ENCODE peak calls at places on chromosomes 3 and 15, in nine cellular contexts. U is astrocyte, P is fibroblast of lung, S is suprapubic skin, C is astrocyte of the spinal cord, G is neural progenitor cell, E is tibial artery, L is astrocyte of the cerebellum, M is left ventricle myocardium inferior. T is an unnamed sample.

GRCh38 chr3:72265250-72265649 is 480.3 kb upstream of the PROK2 start:
- DNase-seq in C (no peak), M (no peak), L (no peak), S (no peak), G (peak), U (no peak), P (peak), E (no peak), T (peak)

GRCh38 chr15:36053746-36054145 is 507.8 kb upstream of the DPH6 start:
- DNase-seq in E (no peak), G (no peak), U (no peak), S (no peak), L (no peak), M (no peak), P (no peak), C (no peak), T (no peak)

GRCh38 chr3:134527037-134527436 is 41.2 kb downstream of the CEP63 start:
- DNase-seq in S (no peak), U (no peak), P (no peak), G (peak), C (no peak), M (no peak), L (no peak), E (no peak), T (peak)

GRCh38 chr15:43105077-43105769 is 615 bp downstream of the UBR1 start:
- DNase-seq in C (no peak), L (no peak), E (no peak), M (no peak), G (peak), S (no peak), P (peak), U (no peak), T (peak)

GRCh38 chr15:89333959-89334509 is 590 bp downstream of the POLG start:
- DNase-seq in L (no peak), S (peak), P (peak), G (no peak), E (no peak), C (no peak), U (no peak), M (no peak), T (no peak)

GRCh38 chr15:56017511-56017910 is 24.1 kb upstream of the NEDD4 start:
- DNase-seq in L (no peak), S (no peak), G (no peak), C (no peak), M (no peak), E (no peak), P (no peak), U (no peak), T (no peak)

GRCh38 chr3:171813897-171814460 is 3.7 kb upstream of the PLD1 start:
- DNase-seq in E (no peak), P (peak), S (no peak), M (no peak), G (no peak), U (peak), C (no peak), L (no peak), T (no peak)

GRCh38 chr3:37922721-37923575 is 61.3 kb downstream of the CTDSPL start:
- DNase-seq in U (peak), M (peak), E (peak), P (peak), G (no peak), C (peak), S (no peak), L (no peak), T (no peak)

GRCh38 chr3:54520060-54520459 is 397.7 kb downstream of the CACNA2D3 start:
- DNase-seq in G (no peak), M (no peak), U (no peak), C (no peak), S (no peak), P (no peak), E (no peak), L (no peak), T (no peak)

GRCh38 chr15:92056875-92057274 is 203.4 kb downstream of the SLCO3A1 start:
- DNase-seq in S (no peak), U (no peak), L (no peak), G (no peak), C (no peak), P (no peak), E (no peak), M (no peak), T (no peak)

GRCh38 chr15:84981711-84982300 is at the start of gene PDE8A:
- DNase-seq in E (peak), S (peak), M (peak), G (peak), C (no peak), U (peak), L (no peak), P (peak), T (peak)

GRCh38 chr3:152056073-152056472 is 182.6 kb downstream of the SUCNR1 start:
- DNase-seq in L (no peak), S (no peak), E (no peak), G (no peak), P (no peak), C (no peak), M (no peak), U (no peak), T (no peak)

GRCh38 chr15:66389859-66390382 is 3.2 kb downstream of the MAP2K1 start:
- DNase-seq in P (peak), U (no peak), M (no peak), E (no peak), L (no peak), G (no peak), C (no peak), S (no peak), T (no peak)

GRCh38 chr3:44104043-44104442 is 137.6 kb upstream of the TOPAZ1 start:
- DNase-seq in U (no peak), P (no peak), E (no peak), S (no peak), L (no peak), M (no peak), G (no peak), C (peak), T (no peak)

GRCh38 chr3:182621435-182622240 is 171.7 kb upstream of the ATP11B start:
- DNase-seq in E (no peak), L (no peak), C (no peak), P (no peak), M (no peak), U (no peak), G (peak), S (no peak), T (no peak)

GRCh38 chr3:104360038-104360437 is 1006.7 kb upstream of the ALCAM start:
- DNase-seq in E (no peak), G (no peak), M (no peak), S (no peak), C (no peak), L (no peak), U (no peak), P (peak), T (no peak)

GRCh38 chr15:48447657-48448056 is 116.4 kb downstream of the DUT start:
- DNase-seq in E (no peak), U (peak), G (no peak), P (peak), M (no peak), S (no peak), C (peak), L (no peak), T (no peak)

GRCh38 chr15:59035157-59035556 is 47.7 kb downstream of the RNF111 start:
- DNase-seq in P (no peak), U (no peak), G (no peak), M (no peak), E (no peak), L (no peak), S (no peak), C (no peak), T (no peak)

GRCh38 chr15:88403461-88403860 is 63.7 kb downstream of the MRPL46 start:
- DNase-seq in C (no peak), L (no peak), U (no peak), S (no peak), E (no peak), G (no peak), P (no peak), M (no peak), T (peak)

GRCh38 chr3:41700155-41700554 is 261.7 kb downstream of the ULK4 start:
- DNase-seq in S (no peak), P (no peak), U (no peak), G (no peak), E (no peak), L (no peak), M (no peak), C (no peak), T (no peak)

GRCh38 chr3:177545964-177546363 is 348.7 kb upstream of the TBL1XR1 start:
- DNase-seq in P (no peak), S (no peak), C (no peak), L (no peak), M (no peak), U (no peak), E (no peak), G (no peak), T (no peak)

GRCh38 chr3:5071061-5071460 is 51.0 kb upstream of the ARL8B start:
- DNase-seq in P (peak), C (peak), S (no peak), M (no peak), L (peak), U (peak), E (no peak), G (no peak), T (no peak)

GRCh38 chr15:81573098-81573746 is 199.2 kb upstream of the TMC3 start:
- DNase-seq in U (no peak), M (no peak), G (no peak), S (no peak), P (no peak), L (no peak), C (no peak), E (no peak), T (no peak)

GRCh38 chr15:74259324-74259712 is 23.2 kb downstream of the CCDC33 start:
- DNase-seq in E (no peak), S (no peak), C (no peak), L (no peak), G (no peak), M (no peak), U (no peak), P (no peak), T (no peak)

GRCh38 chr3:190586631-190587000 is 72.7 kb downstream of the IL1RAP start:
- DNase-seq in L (no peak), M (no peak), E (no peak), U (peak), C (peak), G (no peak), P (peak), S (no peak), T (no peak)

GRCh38 chr3:30180305-30181275 is 425.8 kb upstream of the TGFBR2 start:
- DNase-seq in E (no peak), P (no peak), M (no peak), L (no peak), G (no peak), U (no peak), C (no peak), S (no peak), T (no peak)

GRCh38 chr3:194204036-194204792 is 68.3 kb downstream of the HES1 start:
- DNase-seq in L (no peak), U (no peak), G (peak), P (no peak), C (no peak), S (no peak), M (no peak), E (no peak), T (peak)

GRCh38 chr3:191985691-191986090 is 524.7 kb downstream of the PYDC2 start:
- DNase-seq in U (peak), M (no peak), P (peak), C (peak), G (no peak), L (no peak), S (no peak), E (no peak), T (no peak)

GRCh38 chr15:92625297-92625980 is 30.1 kb downstream of the FAM174B start:
- DNase-seq in S (no peak), C (peak), L (peak), P (peak), M (no peak), E (no peak), U (peak), G (no peak), T (no peak)

GRCh38 chr3:100042144-100042543 is 72.2 kb downstream of the FILIP1L start:
- DNase-seq in L (no peak), C (peak), U (peak), S (no peak), G (no peak), E (no peak), P (peak), M (no peak), T (no peak)

GRCh38 chr3:181720281-181720680 is 8.6 kb downstream of the SOX2 start:
- DNase-seq in E (no peak), U (peak), L (no peak), C (peak), S (no peak), P (peak), M (no peak), G (no peak), T (peak)

GRCh38 chr3:32026583-32026982 is 45.0 kb downstream of the ZNF860 start:
- DNase-seq in C (no peak), G (no peak), P (no peak), M (no peak), L (no peak), S (no peak), U (no peak), E (no peak), T (no peak)

GRCh38 chr3:154193174-154193573 is 72.0 kb downstream of the ARHGEF26 start:
- DNase-seq in S (no peak), E (no peak), L (no peak), U (no peak), C (no peak), P (peak), G (no peak), M (no peak), T (no peak)

GRCh38 chr15:84949043-84949442 is 32.6 kb upstream of the PDE8A start:
- DNase-seq in C (peak), L (peak), U (peak), S (no peak), E (no peak), P (peak), G (no peak), M (no peak), T (no peak)

GRCh38 chr3:138945646-138946553 is 1.0 kb downstream of the FOXL2 start:
- DNase-seq in S (no peak), P (peak), G (peak), M (no peak), E (no peak), U (no peak), L (no peak), C (peak), T (peak)

GRCh38 chr3:126517986-126518778 is 609 bp upstream of the UROC1 start:
- DNase-seq in P (no peak), M (no peak), U (no peak), G (no peak), C (no peak), L (no peak), S (no peak), E (peak), T (peak)

GRCh38 chr3:29319262-29319661 is 38.4 kb downstream of the RBMS3 start:
- DNase-seq in S (no peak), L (no peak), M (no peak), U (no peak), E (no peak), P (no peak), G (no peak), C (no peak), T (no peak)

GRCh38 chr3:70583682-70584081 is 271.2 kb upstream of the MDFIC2 start:
- DNase-seq in E (no peak), S (no peak), C (no peak), P (no peak), G (no peak), U (no peak), M (no peak), L (no peak), T (no peak)

GRCh38 chr3:11514191-11514770 is 129.4 kb downstream of the VGLL4 start:
- DNase-seq in L (peak), S (no peak), M (peak), U (peak), E (peak), C (peak), P (peak), G (no peak), T (no peak)

GRCh38 chr15:45631831-45632230 is 3.0 kb upstream of the SQOR start:
- DNase-seq in E (no peak), S (no peak), C (peak), M (no peak), L (no peak), P (peak), U (no peak), G (no peak), T (no peak)

GRCh38 chr3:183699238-183699947 is 1.8 kb downstream of the YEATS2 start:
- DNase-seq in G (no peak), E (no peak), U (no peak), L (no peak), S (no peak), C (no peak), P (no peak), M (no peak), T (peak)
- H3K4me3 ChIP-seq in G (peak), E (peak), U (peak), L (peak), S (peak), C (peak), P (peak), M (peak), T (peak)

GRCh38 chr3:21506061-21506460 is 244.9 kb downstream of the ZNF385D start:
- DNase-seq in U (peak), E (no peak), L (no peak), M (no peak), C (peak), G (no peak), S (no peak), P (peak), T (no peak)

GRCh38 chr3:21508244-21508643 is 242.8 kb downstream of the ZNF385D start:
- DNase-seq in L (no peak), C (no peak), U (no peak), M (no peak), G (no peak), S (no peak), E (no peak), P (no peak), T (no peak)

GRCh38 chr3:21500834-21501233 is 250.2 kb downstream of the ZNF385D start:
- DNase-seq in E (no peak), C (no peak), L (no peak), G (no peak), U (no peak), M (no peak), P (no peak), S (no peak), T (no peak)

GRCh38 chr3:21502631-21503030 is 248.4 kb downstream of the ZNF385D start:
- DNase-seq in L (no peak), G (peak), U (no peak), C (no peak), M (no peak), P (no peak), E (no peak), S (no peak), T (no peak)
- H3K4me3 ChIP-seq in L (no peak), G (no peak), U (no peak), C (no peak), M (no peak), P (no peak), E (no peak), S (no peak), T (no peak)

GRCh38 chr3:80550154-80550553 is 782.4 kb upstream of the ROBO1 start:
- DNase-seq in G (no peak), S (no peak), M (no peak), C (no peak), E (no peak), U (no peak), P (no peak), L (no peak), T (no peak)
- H3K4me3 ChIP-seq in G (no peak), S (no peak), M (no peak), C (no peak), E (no peak), U (no peak), P (no peak), L (no peak), T (no peak)

GRCh38 chr3:108124337-108125150 is 33.7 kb upstream of the CD47 start:
- DNase-seq in C (no peak), G (no peak), E (no peak), S (no peak), L (no peak), P (no peak), M (no peak), U (no peak), T (no peak)
- H3K4me3 ChIP-seq in C (no peak), G (no peak), E (no peak), S (no peak), L (no peak), P (no peak), M (no peak), U (no peak), T (no peak)

GRCh38 chr3:112000971-112001370 is 2.2 kb downstream of the TAGLN3 start:
- DNase-seq in M (no peak), G (no peak), U (no peak), E (no peak), S (no peak), L (no peak), C (no peak), P (no peak), T (peak)
- H3K4me3 ChIP-seq in M (no peak), G (peak), U (peak), E (no peak), S (no peak), L (no peak), C (no peak), P (no peak), T (no peak)

DNA sequence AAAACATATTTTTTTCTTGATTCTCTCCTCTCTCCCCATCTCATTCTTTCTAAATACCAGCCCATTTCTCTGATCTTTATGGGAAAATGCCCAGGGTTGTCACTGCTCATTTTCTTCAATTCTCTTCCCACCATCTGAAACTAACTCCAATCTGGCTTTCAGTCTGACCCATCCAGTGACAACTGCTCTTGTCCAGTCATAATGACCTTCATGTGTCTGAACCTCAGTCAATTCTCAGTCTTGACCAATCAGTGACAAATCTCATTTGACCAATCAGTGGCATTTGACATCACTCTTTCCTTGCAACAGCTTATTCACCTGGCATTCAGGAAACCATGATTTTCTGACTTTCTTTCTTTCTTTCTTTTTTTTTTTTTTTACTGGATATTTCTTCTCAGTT is 15.1 kb downstream of the VEPH1 start:
- DNase-seq in P (no peak), M (no peak), C (no peak), E (no peak), G (no peak), L (no peak), U (no peak), S (no peak), T (no peak)
- H3K4me3 ChIP-seq in P (no peak), M (no peak), C (no peak), E (no peak), G (no peak), L (no peak), U (no peak), S (no peak), T (no peak)

GRCh38 chr15:34663101-34663500 is 79.7 kb upstream of the GOLGA8B start:
- DNase-seq in P (no peak), L (no peak), M (no peak), C (no peak), E (no peak), G (no peak), S (no peak), U (no peak), T (no peak)
- H3K4me3 ChIP-seq in P (no peak), L (no peak), M (no peak), C (no peak), E (no peak), G (no peak), S (no peak), U (no peak), T (no peak)